ENCODE peak calls at places on chromosomes 2 and 18, in six cellular contexts. R, A, T, Z, D and X are unnamed samples.

GRCh38 chr2:215367647-215368492 is 56.0 kb downstream of the ATIC start:
- DNase-seq in A (no peak), T (peak), D (peak), R (no peak), Z (no peak), X (no peak)

GRCh38 chr2:30208453-30208852 is 22.9 kb upstream of the LBH start:
- DNase-seq in R (peak), T (peak), D (peak), Z (peak), A (no peak), X (peak)

GRCh38 chr18:59268722-59269562 is 4.3 kb downstream of the RAX start:
- DNase-seq in R (peak), Z (no peak), T (peak), A (no peak), D (no peak), X (peak)

GRCh38 chr2:214545881-214546280 is 135.0 kb downstream of the VWC2L start:
- DNase-seq in Z (no peak), T (no peak), D (no peak), A (no peak), R (no peak), X (no peak)

GRCh38 chr2:3168230-3168891 is 209.3 kb downstream of the EIPR1 start:
- DNase-seq in D (peak), R (no peak), A (no peak), Z (no peak), T (peak), X (no peak)

GRCh38 chr2:120352701-120353590 is 7.0 kb downstream of the INHBB start:
- DNase-seq in T (no peak), D (no peak), Z (peak), A (no peak), R (no peak), X (no peak)

GRCh38 chr2:16950436-16950835 is 284.8 kb upstream of the CYRIA start:
- DNase-seq in R (no peak), D (no peak), Z (no peak), T (no peak), A (no peak), X (no peak)

GRCh38 chr2:54572636-54573531 is 116.8 kb downstream of the SPTBN1 start:
- DNase-seq in R (no peak), Z (no peak), T (peak), D (no peak), A (no peak), X (no peak)

GRCh38 chr2:216274194-216274593 is 98.1 kb downstream of the MARCHF4 start:
- DNase-seq in Z (no peak), T (no peak), R (peak), D (no peak), A (no peak), X (no peak)

GRCh38 chr2:42053791-42054656 is 6.2 kb downstream of the PKDCC start:
- DNase-seq in R (no peak), Z (peak), A (no peak), T (no peak), D (no peak), X (no peak)

GRCh38 chr2:56613254-56613653 is 429.5 kb downstream of the CCDC85A start:
- DNase-seq in T (no peak), D (no peak), Z (no peak), A (no peak), R (peak), X (no peak)

GRCh38 chr2:19035238-19035637 is 323.2 kb downstream of the OSR1 start:
- DNase-seq in A (no peak), Z (peak), D (peak), T (peak), R (no peak), X (no peak)

GRCh38 chr18:8480506-8481328 is 128.5 kb upstream of the RAB12 start:
- DNase-seq in R (no peak), A (no peak), D (peak), Z (no peak), T (peak), X (peak)

GRCh38 chr2:217650716-217651360 is 352.0 kb downstream of the TNS1 start:
- DNase-seq in A (no peak), D (peak), R (peak), T (peak), Z (no peak), X (no peak)

GRCh38 chr2:14774569-14774968 is 142.1 kb downstream of the LRATD1 start:
- DNase-seq in T (no peak), R (no peak), D (no peak), A (no peak), Z (no peak), X (no peak)

GRCh38 chr2:73856214-73856613 is 27.5 kb downstream of the STAMBP start:
- DNase-seq in T (peak), D (peak), Z (no peak), A (no peak), R (no peak), X (no peak)

GRCh38 chr2:190533968-190534309 is 583 bp downstream of the NEMP2 start:
- DNase-seq in D (no peak), R (peak), T (peak), A (peak), Z (no peak), X (no peak)

GRCh38 chr2:201806442-201806841 is at the start of gene CDK15:
- DNase-seq in T (peak), A (no peak), R (no peak), Z (no peak), D (no peak), X (no peak)
- TF ChIP-seq CTCF in T (no peak), A (no peak), R (no peak), Z (no peak), D (no peak), X (no peak)

GRCh38 chr2:7011376-7012083 is 94.3 kb downstream of the RNF144A start:
- DNase-seq in Z (no peak), T (peak), D (peak), R (no peak), A (no peak), X (no peak)

GRCh38 chr2:7007488-7007845 is 90.3 kb downstream of the RNF144A start:
- DNase-seq in A (no peak), D (no peak), R (no peak), Z (no peak), T (no peak), X (no peak)

GRCh38 chr2:7010376-7010775 is 93.2 kb downstream of the RNF144A start:
- DNase-seq in T (peak), D (no peak), Z (no peak), A (no peak), R (no peak), X (no peak)

GRCh38 chr2:7009207-7009911 is 92.1 kb downstream of the RNF144A start:
- DNase-seq in Z (peak), A (no peak), D (no peak), T (no peak), R (no peak), X (no peak)

GRCh38 chr2:7007846-7008741 is 90.9 kb downstream of the RNF144A start:
- DNase-seq in R (no peak), Z (peak), D (no peak), A (peak), T (peak), X (peak)
- TF ChIP-seq CTCF in R (no peak), Z (peak), D (peak), A (no peak), T (peak), X (no peak)

GRCh38 chr2:152648336-152648735 is 68.9 kb downstream of the PRPF40A start:
- DNase-seq in Z (no peak), D (no peak), R (no peak), T (peak), A (no peak), X (no peak)
- TF ChIP-seq CTCF in Z (no peak), D (no peak), R (no peak), T (no peak), A (no peak), X (peak)

GRCh38 chr2:24543252-24543651 is 52.2 kb downstream of the NCOA1 start:
- DNase-seq in R (no peak), Z (no peak), A (no peak), D (no peak), T (no peak), X (no peak)
- TF ChIP-seq CTCF in R (no peak), Z (peak), A (peak), D (peak), T (no peak), X (no peak)